ENCODE peak calls at places on chromosomes 4 and X, in ten cellular contexts. One of them, this sample, is unnamed.

GRCh38 chr4:102392033-102392744 is 46.9 kb upstream of the SLC39A8 start:
- DNase-seq in fibroblast of mammary gland: no peak
- DNase-seq in suprapubic skin: no peak
- DNase-seq in foreskin fibroblast: no peak
- DNase-seq in mesothelial cell of epicardium: no peak
- DNase-seq in endothelial cell: no peak
- DNase-seq in cardiac muscle cell: no peak
- DNase-seq in CD4-positive, alpha-beta T cell: no peak
- DNase-seq in dorsolateral prefrontal cortex: no peak
- DNase-seq in tibial nerve: no peak
- DNase-seq in this sample: no peak

GRCh38 chr4:183905593-183906485 is 732 bp downstream of the STOX2 start:
- DNase-seq in tibial nerve: peak; percentile 15
- DNase-seq in mesothelial cell of epicardium: peak; percentile 39
- DNase-seq in fibroblast of mammary gland: peak; percentile 16
- DNase-seq in CD4-positive, alpha-beta T cell: no peak
- DNase-seq in foreskin fibroblast: no peak
- DNase-seq in dorsolateral prefrontal cortex: peak; percentile 79
- DNase-seq in cardiac muscle cell: peak; percentile 74
- DNase-seq in suprapubic skin: no peak
- DNase-seq in endothelial cell: peak; percentile 49
- DNase-seq in this sample: peak; percentile 47

GRCh38 chr4:55363618-55364420 is 17.8 kb downstream of the SRD5A3 start:
- DNase-seq in suprapubic skin: no peak
- DNase-seq in foreskin fibroblast: no peak
- DNase-seq in dorsolateral prefrontal cortex: peak; percentile 86
- DNase-seq in fibroblast of mammary gland: peak; percentile 32
- DNase-seq in CD4-positive, alpha-beta T cell: no peak
- DNase-seq in cardiac muscle cell: no peak
- DNase-seq in tibial nerve: no peak
- DNase-seq in mesothelial cell of epicardium: no peak
- DNase-seq in endothelial cell: no peak
- DNase-seq in this sample: no peak

GRCh38 chrX:130057209-130057608 is 53.1 kb downstream of the ELF4 start:
- DNase-seq in suprapubic skin: no peak
- DNase-seq in dorsolateral prefrontal cortex: no peak
- DNase-seq in mesothelial cell of epicardium: no peak
- DNase-seq in fibroblast of mammary gland: no peak
- DNase-seq in endothelial cell: peak; percentile 7
- DNase-seq in CD4-positive, alpha-beta T cell: no peak
- DNase-seq in foreskin fibroblast: no peak
- DNase-seq in cardiac muscle cell: no peak
- DNase-seq in tibial nerve: no peak
- DNase-seq in this sample: no peak

GRCh38 chrX:37347420-37347819 is 1.7 kb upstream of the PRRG1 start:
- DNase-seq in dorsolateral prefrontal cortex: no peak
- DNase-seq in tibial nerve: peak; percentile 4
- DNase-seq in endothelial cell: no peak
- DNase-seq in suprapubic skin: no peak
- DNase-seq in cardiac muscle cell: no peak
- DNase-seq in mesothelial cell of epicardium: no peak
- DNase-seq in fibroblast of mammary gland: peak; percentile 46
- DNase-seq in foreskin fibroblast: peak; percentile 47
- DNase-seq in CD4-positive, alpha-beta T cell: no peak
- DNase-seq in this sample: no peak

GRCh38 chr4:159922119-159922518 is 819.2 kb downstream of the RAPGEF2 start:
- DNase-seq in fibroblast of mammary gland: no peak
- DNase-seq in foreskin fibroblast: no peak
- DNase-seq in mesothelial cell of epicardium: no peak
- DNase-seq in dorsolateral prefrontal cortex: no peak
- DNase-seq in CD4-positive, alpha-beta T cell: no peak
- DNase-seq in endothelial cell: no peak
- DNase-seq in cardiac muscle cell: no peak
- DNase-seq in tibial nerve: no peak
- DNase-seq in suprapubic skin: no peak
- DNase-seq in this sample: no peak

GRCh38 chr4:26161030-26161824 is 159.6 kb upstream of the RBPJ start:
- DNase-seq in CD4-positive, alpha-beta T cell: no peak
- DNase-seq in suprapubic skin: no peak
- DNase-seq in tibial nerve: no peak
- DNase-seq in mesothelial cell of epicardium: no peak
- DNase-seq in cardiac muscle cell: no peak
- DNase-seq in dorsolateral prefrontal cortex: no peak
- DNase-seq in fibroblast of mammary gland: no peak
- DNase-seq in endothelial cell: no peak
- DNase-seq in foreskin fibroblast: no peak
- DNase-seq in this sample: no peak

GRCh38 chrX:1248381-1249061 is 20.1 kb upstream of the CSF2RA start:
- DNase-seq in suprapubic skin: no peak
- DNase-seq in foreskin fibroblast: no peak
- DNase-seq in endothelial cell: no peak
- DNase-seq in cardiac muscle cell: peak; percentile 84
- DNase-seq in tibial nerve: no peak
- DNase-seq in dorsolateral prefrontal cortex: no peak
- DNase-seq in fibroblast of mammary gland: no peak
- DNase-seq in CD4-positive, alpha-beta T cell: no peak
- DNase-seq in mesothelial cell of epicardium: no peak
- DNase-seq in this sample: no peak

GRCh38 chrX:103783971-103784370 is 7.3 kb downstream of the PLP1 start:
- DNase-seq in endothelial cell: no peak
- DNase-seq in tibial nerve: peak; percentile 8
- DNase-seq in suprapubic skin: no peak
- DNase-seq in mesothelial cell of epicardium: no peak
- DNase-seq in cardiac muscle cell: no peak
- DNase-seq in dorsolateral prefrontal cortex: no peak
- DNase-seq in CD4-positive, alpha-beta T cell: no peak
- DNase-seq in fibroblast of mammary gland: peak; percentile 11
- DNase-seq in foreskin fibroblast: no peak
- DNase-seq in this sample: no peak

GRCh38 chr4:142840516-142841123 is 5.5 kb downstream of the INPP4B start:
- DNase-seq in tibial nerve: no peak
- DNase-seq in foreskin fibroblast: peak; percentile 32
- DNase-seq in suprapubic skin: no peak
- DNase-seq in cardiac muscle cell: peak; percentile 52
- DNase-seq in dorsolateral prefrontal cortex: no peak
- DNase-seq in fibroblast of mammary gland: peak; percentile 70
- DNase-seq in CD4-positive, alpha-beta T cell: no peak
- DNase-seq in mesothelial cell of epicardium: no peak
- DNase-seq in endothelial cell: no peak
- DNase-seq in this sample: no peak

GRCh38 chrX:35699642-35700041 is 98.5 kb upstream of the MAGEB16 start:
- DNase-seq in foreskin fibroblast: no peak
- DNase-seq in mesothelial cell of epicardium: no peak
- DNase-seq in cardiac muscle cell: no peak
- DNase-seq in fibroblast of mammary gland: no peak
- DNase-seq in suprapubic skin: no peak
- DNase-seq in tibial nerve: no peak
- DNase-seq in CD4-positive, alpha-beta T cell: no peak
- DNase-seq in dorsolateral prefrontal cortex: no peak
- DNase-seq in endothelial cell: no peak
- DNase-seq in this sample: no peak

GRCh38 chr4:166435449-166435848 is 562.4 kb downstream of the TLL1 start:
- DNase-seq in fibroblast of mammary gland: peak; percentile 69
- DNase-seq in mesothelial cell of epicardium: no peak
- DNase-seq in endothelial cell: no peak
- DNase-seq in cardiac muscle cell: no peak
- DNase-seq in tibial nerve: no peak
- DNase-seq in suprapubic skin: no peak
- DNase-seq in dorsolateral prefrontal cortex: no peak
- DNase-seq in CD4-positive, alpha-beta T cell: no peak
- DNase-seq in foreskin fibroblast: peak; percentile 86
- DNase-seq in this sample: no peak

DNA sequence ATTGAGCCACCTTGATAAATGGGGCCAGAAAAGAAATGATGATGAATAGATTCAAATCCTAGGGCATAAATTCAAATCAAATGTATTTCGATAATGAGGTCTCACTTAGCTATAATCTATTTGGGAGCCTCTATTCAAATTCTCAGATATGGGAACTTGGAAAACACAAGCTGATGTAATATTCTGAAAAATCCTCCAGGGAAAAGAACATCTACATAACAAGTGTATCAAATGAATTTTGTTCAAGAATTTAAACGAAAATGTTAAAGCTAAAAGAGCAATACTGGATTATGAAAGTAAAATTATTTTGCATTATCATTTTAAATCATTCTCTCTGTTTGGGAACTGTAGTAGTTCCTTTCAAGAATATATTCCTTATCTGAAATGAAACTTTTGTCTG is 38.9 kb upstream of the RAP1GDS1 start:
- DNase-seq in endothelial cell: no peak
- DNase-seq in foreskin fibroblast: no peak
- DNase-seq in dorsolateral prefrontal cortex: no peak
- DNase-seq in fibroblast of mammary gland: no peak
- DNase-seq in cardiac muscle cell: no peak
- DNase-seq in suprapubic skin: no peak
- DNase-seq in tibial nerve: no peak
- DNase-seq in CD4-positive, alpha-beta T cell: no peak
- DNase-seq in mesothelial cell of epicardium: no peak
- DNase-seq in this sample: no peak
- TF ChIP-seq CTCF in endothelial cell: no peak
- TF ChIP-seq CTCF in foreskin fibroblast: no peak
- TF ChIP-seq CTCF in dorsolateral prefrontal cortex: no peak
- TF ChIP-seq CTCF in fibroblast of mammary gland: no peak
- TF ChIP-seq CTCF in cardiac muscle cell: no peak
- TF ChIP-seq CTCF in suprapubic skin: no peak
- TF ChIP-seq CTCF in tibial nerve: no peak
- TF ChIP-seq CTCF in CD4-positive, alpha-beta T cell: no peak
- TF ChIP-seq CTCF in mesothelial cell of epicardium: no peak
- TF ChIP-seq CTCF in this sample: no peak

GRCh38 chrX:72569786-72570185 is 2.9 kb downstream of the HDAC8 start:
- DNase-seq in fibroblast of mammary gland: peak; percentile 90
- DNase-seq in dorsolateral prefrontal cortex: no peak
- DNase-seq in cardiac muscle cell: no peak
- DNase-seq in foreskin fibroblast: peak; percentile 67
- DNase-seq in mesothelial cell of epicardium: no peak
- DNase-seq in CD4-positive, alpha-beta T cell: no peak
- DNase-seq in endothelial cell: no peak
- DNase-seq in suprapubic skin: no peak
- DNase-seq in tibial nerve: no peak
- DNase-seq in this sample: no peak

GRCh38 chrX:72576161-72576896 is 3.7 kb upstream of the HDAC8 start:
- DNase-seq in endothelial cell: no peak
- DNase-seq in fibroblast of mammary gland: peak; percentile 85
- DNase-seq in CD4-positive, alpha-beta T cell: no peak
- DNase-seq in cardiac muscle cell: no peak
- DNase-seq in dorsolateral prefrontal cortex: no peak
- DNase-seq in foreskin fibroblast: peak; percentile 54
- DNase-seq in mesothelial cell of epicardium: no peak
- DNase-seq in suprapubic skin: no peak
- DNase-seq in tibial nerve: peak; percentile 4
- DNase-seq in this sample: no peak

GRCh38 chrX:72568406-72569092 is 4.1 kb downstream of the HDAC8 start:
- DNase-seq in tibial nerve: no peak
- DNase-seq in cardiac muscle cell: no peak
- DNase-seq in foreskin fibroblast: peak; percentile 17
- DNase-seq in dorsolateral prefrontal cortex: no peak
- DNase-seq in CD4-positive, alpha-beta T cell: no peak
- DNase-seq in suprapubic skin: no peak
- DNase-seq in fibroblast of mammary gland: peak; percentile 71
- DNase-seq in endothelial cell: no peak
- DNase-seq in mesothelial cell of epicardium: no peak
- DNase-seq in this sample: no peak

GRCh38 chrX:72572248-72573157 is at the start of gene HDAC8:
- DNase-seq in mesothelial cell of epicardium: no peak
- DNase-seq in endothelial cell: peak; percentile 43
- DNase-seq in suprapubic skin: peak; percentile 77
- DNase-seq in foreskin fibroblast: peak; percentile 71
- DNase-seq in CD4-positive, alpha-beta T cell: peak; percentile 10
- DNase-seq in tibial nerve: peak; percentile 52
- DNase-seq in dorsolateral prefrontal cortex: peak; percentile 55
- DNase-seq in fibroblast of mammary gland: peak; percentile 87
- DNase-seq in cardiac muscle cell: peak; percentile 65
- DNase-seq in this sample: peak; percentile 18

DNA sequence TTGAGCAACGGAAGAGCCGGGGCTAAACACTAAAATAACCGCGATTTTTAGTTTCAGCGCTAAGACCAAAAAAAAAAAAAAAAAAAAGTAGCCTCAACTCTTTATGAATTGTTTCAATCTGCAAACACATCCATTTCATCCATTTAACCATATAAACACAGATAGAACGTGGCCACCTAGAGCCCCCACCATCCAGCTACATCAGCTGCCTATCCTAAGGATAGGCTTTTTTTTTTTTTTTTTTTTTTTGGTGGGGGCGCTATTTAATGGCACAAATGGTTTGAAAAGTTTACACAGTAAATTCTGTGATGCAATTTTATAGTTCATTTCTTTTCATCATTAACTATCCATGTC is 492 bp upstream of the HDAC8 start:
- DNase-seq in CD4-positive, alpha-beta T cell: no peak
- DNase-seq in suprapubic skin: no peak
- DNase-seq in mesothelial cell of epicardium: no peak
- DNase-seq in dorsolateral prefrontal cortex: no peak
- DNase-seq in foreskin fibroblast: no peak
- DNase-seq in endothelial cell: no peak
- DNase-seq in fibroblast of mammary gland: no peak
- DNase-seq in tibial nerve: no peak
- DNase-seq in cardiac muscle cell: no peak
- DNase-seq in this sample: no peak
- TF ChIP-seq CTCF in CD4-positive, alpha-beta T cell: no peak
- TF ChIP-seq CTCF in suprapubic skin: no peak
- TF ChIP-seq CTCF in mesothelial cell of epicardium: no peak
- TF ChIP-seq CTCF in dorsolateral prefrontal cortex: no peak
- TF ChIP-seq CTCF in foreskin fibroblast: no peak
- TF ChIP-seq CTCF in endothelial cell: no peak
- TF ChIP-seq CTCF in fibroblast of mammary gland: no peak
- TF ChIP-seq CTCF in tibial nerve: peak; percentile 1
- TF ChIP-seq CTCF in cardiac muscle cell: no peak
- TF ChIP-seq CTCF in this sample: no peak

GRCh38 chrX:7852166-7852565 is 9.2 kb downstream of the VCX start:
- DNase-seq in CD4-positive, alpha-beta T cell: no peak
- DNase-seq in fibroblast of mammary gland: no peak
- DNase-seq in cardiac muscle cell: no peak
- DNase-seq in tibial nerve: no peak
- DNase-seq in suprapubic skin: no peak
- DNase-seq in endothelial cell: no peak
- DNase-seq in dorsolateral prefrontal cortex: no peak
- DNase-seq in foreskin fibroblast: no peak
- DNase-seq in mesothelial cell of epicardium: no peak
- DNase-seq in this sample: no peak
- TF ChIP-seq CTCF in CD4-positive, alpha-beta T cell: no peak
- TF ChIP-seq CTCF in fibroblast of mammary gland: no peak
- TF ChIP-seq CTCF in cardiac muscle cell: no peak
- TF ChIP-seq CTCF in tibial nerve: no peak
- TF ChIP-seq CTCF in suprapubic skin: no peak
- TF ChIP-seq CTCF in endothelial cell: no peak
- TF ChIP-seq CTCF in dorsolateral prefrontal cortex: no peak
- TF ChIP-seq CTCF in foreskin fibroblast: no peak
- TF ChIP-seq CTCF in mesothelial cell of epicardium: no peak
- TF ChIP-seq CTCF in this sample: no peak

DNA sequence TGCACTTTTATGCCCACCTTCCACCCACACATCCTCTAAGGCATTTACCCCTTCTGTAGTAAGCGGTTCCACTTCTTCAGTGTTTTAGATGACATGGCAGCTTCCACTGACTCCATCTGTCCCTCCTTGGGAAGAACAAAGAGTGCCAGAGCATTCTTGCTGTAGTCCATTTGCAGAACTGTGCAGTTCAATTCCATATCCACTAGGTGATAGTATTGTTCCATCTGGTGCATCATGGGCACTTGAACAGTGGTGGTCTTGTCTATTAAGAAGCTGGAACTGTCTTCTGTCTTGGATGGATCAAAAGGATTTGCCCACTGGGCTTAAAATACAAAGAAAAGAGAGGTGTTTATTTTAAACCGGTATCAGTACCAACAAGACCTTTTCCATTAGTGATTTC is 3.5 kb downstream of the SERPINA7 start:
- DNase-seq in tibial nerve: no peak
- DNase-seq in suprapubic skin: no peak
- DNase-seq in CD4-positive, alpha-beta T cell: no peak
- DNase-seq in dorsolateral prefrontal cortex: no peak
- DNase-seq in fibroblast of mammary gland: no peak
- DNase-seq in endothelial cell: no peak
- DNase-seq in mesothelial cell of epicardium: no peak
- DNase-seq in foreskin fibroblast: no peak
- DNase-seq in cardiac muscle cell: peak; percentile 21
- DNase-seq in this sample: no peak
- TF ChIP-seq CTCF in tibial nerve: no peak
- TF ChIP-seq CTCF in suprapubic skin: no peak
- TF ChIP-seq CTCF in CD4-positive, alpha-beta T cell: no peak
- TF ChIP-seq CTCF in dorsolateral prefrontal cortex: no peak
- TF ChIP-seq CTCF in fibroblast of mammary gland: peak; percentile 28
- TF ChIP-seq CTCF in endothelial cell: no peak
- TF ChIP-seq CTCF in mesothelial cell of epicardium: no peak
- TF ChIP-seq CTCF in foreskin fibroblast: no peak
- TF ChIP-seq CTCF in cardiac muscle cell: peak; percentile 42
- TF ChIP-seq CTCF in this sample: peak; percentile 1

This sample was measured in D721Med.